ENCODE peak calls at places on chromosomes 16 and 17, in five cellular contexts. K is psoas muscle, H is GM12878, R is nephron progenitor cell, E is cardiac muscle cell. V is an unnamed sample.

GRCh38 chr16:28925386-28926228 is 569 bp upstream of the RABEP2 start:
- DNase-seq in H (no peak), E (peak), R (peak), K (peak), V (peak)

GRCh38 chr17:7226721-7227710 is 7.3 kb downstream of the ACADVL start:
- DNase-seq in H (no peak), E (no peak), R (no peak), K (peak), V (no peak)

GRCh38 chr17:8122923-8123694 is 797 bp downstream of the HES7 start:
- DNase-seq in H (no peak), K (no peak), E (peak), R (peak), V (peak)

GRCh38 chr17:28469376-28469775 is 4.1 kb upstream of the SLC13A2 start:
- DNase-seq in K (no peak), R (no peak), H (no peak), E (no peak), V (no peak)

GRCh38 chr16:29852654-29853053 is 10.4 kb downstream of the CDIPT start:
- DNase-seq in R (no peak), E (no peak), K (no peak), H (no peak), V (no peak)

GRCh38 chr17:65183736-65184135 is 46.6 kb downstream of the RGS9 start:
- DNase-seq in K (no peak), H (no peak), R (no peak), E (peak), V (peak)

GRCh38 chr17:17716837-17717523 is 35.7 kb downstream of the RAI1 start:
- DNase-seq in R (no peak), H (no peak), E (no peak), K (no peak), V (no peak)

GRCh38 chr17:44269118-44269794 is 1.3 kb upstream of the SLC4A1 start:
- DNase-seq in E (no peak), K (no peak), R (no peak), H (no peak), V (no peak)

GRCh38 chr17:16980813-16981731 is 9.2 kb upstream of the TNFRSF13B start:
- DNase-seq in E (no peak), R (no peak), K (no peak), H (peak), V (peak)

GRCh38 chr17:8482546-8482945 is 46.9 kb downstream of the NDEL1 start:
- DNase-seq in R (no peak), K (no peak), E (no peak), H (no peak), V (no peak)

GRCh38 chr17:30318190-30318589 is 15.7 kb downstream of the TMIGD1 start:
- DNase-seq in R (no peak), E (no peak), K (no peak), H (no peak), V (peak)

GRCh38 chr17:36640836-36641235 is 39.5 kb downstream of the MRM1 start:
- DNase-seq in E (no peak), H (no peak), R (no peak), K (no peak), V (no peak)

GRCh38 chr16:16821261-16821660 is 442.3 kb downstream of the NPIPA7 start:
- DNase-seq in R (no peak), H (no peak), E (no peak), K (no peak), V (no peak)

GRCh38 chr17:37608369-37609169 is 649 bp downstream of the SYNRG start:
- DNase-seq in K (no peak), H (no peak), R (no peak), E (peak), V (peak)

GRCh38 chr16:25690563-25691143 is 1.1 kb upstream of the HS3ST4 start:
- DNase-seq in R (no peak), H (no peak), K (no peak), E (no peak), V (no peak)

GRCh38 chr16:55499951-55500350 is 8.9 kb upstream of the LPCAT2 start:
- DNase-seq in H (no peak), R (no peak), E (peak), K (no peak), V (peak)

GRCh38 chr17:32302860-32303649 is 37.4 kb downstream of the RHBDL3 start:
- DNase-seq in K (no peak), R (peak), E (peak), H (no peak), V (no peak)

GRCh38 chr17:69067274-69068047 is 6.7 kb upstream of the ABCA9 start:
- DNase-seq in H (no peak), K (no peak), E (no peak), R (no peak), V (no peak)

GRCh38 chr16:1330260-1330914 is 3.1 kb upstream of the BAIAP3 start:
- DNase-seq in E (no peak), R (no peak), H (no peak), K (no peak), V (no peak)

GRCh38 chr17:58666858-58667267 is 25.0 kb downstream of the TEX14 start:
- DNase-seq in K (peak), E (no peak), R (no peak), H (no peak), V (peak)

GRCh38 chr17:27491713-27492190 is 35.5 kb downstream of the KSR1 start:
- DNase-seq in K (no peak), R (peak), H (no peak), E (peak), V (no peak)

GRCh38 chr16:50879873-50880695 is 138.2 kb downstream of the CYLD start:
- DNase-seq in K (no peak), R (peak), H (no peak), E (peak), V (peak)

GRCh38 chr16:2720063-2720455 is at the start of gene PRSS27:
- DNase-seq in K (no peak), H (no peak), R (no peak), E (no peak), V (peak)

DNA sequence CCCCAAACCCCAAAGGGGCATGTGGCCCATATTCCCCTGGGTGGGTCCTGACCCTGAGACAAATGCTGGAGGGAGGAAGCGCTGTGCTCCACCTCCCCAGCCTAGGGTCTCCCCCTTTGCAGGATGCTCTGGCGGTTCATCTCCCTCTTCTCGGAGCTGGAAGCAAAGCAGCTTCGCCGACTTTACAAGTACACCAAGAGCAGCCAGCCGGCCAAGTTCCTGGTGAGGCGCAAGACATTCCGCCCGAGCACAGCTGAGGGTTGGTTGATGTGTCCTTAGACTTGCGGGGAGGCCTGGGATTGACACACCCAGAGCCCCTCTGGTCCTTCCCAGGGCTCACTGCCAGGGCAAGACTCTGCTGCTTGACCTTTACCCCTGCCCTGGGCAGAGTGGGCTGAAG is 4.3 kb downstream of the CHCT1 start:
- DNase-seq in R (no peak), K (no peak), H (no peak), E (no peak), V (no peak)
- TF ChIP-seq CTCF in R (no peak), K (no peak), H (no peak), E (no peak), V (no peak)

GRCh38 chr16:85420501-85421337 is 192.4 kb upstream of the GSE1 start:
- DNase-seq in K (peak), R (peak), E (peak), H (no peak), V (peak)

GRCh38 chr16:85419503-85420408 is 193.4 kb upstream of the GSE1 start:
- DNase-seq in H (no peak), E (no peak), R (peak), K (no peak), V (no peak)

GRCh38 chr16:85417156-85417860 is 195.8 kb upstream of the GSE1 start:
- DNase-seq in K (no peak), H (no peak), R (peak), E (no peak), V (no peak)

GRCh38 chr16:85421338-85422123 is 191.6 kb upstream of the GSE1 start:
- DNase-seq in K (no peak), E (no peak), R (peak), H (no peak), V (no peak)

GRCh38 chr16:85418978-85419491 is 194.1 kb upstream of the GSE1 start:
- DNase-seq in R (peak), H (no peak), E (no peak), K (no peak), V (no peak)
- TF ChIP-seq CTCF in R (no peak), H (no peak), E (no peak), K (no peak), V (no peak)

GRCh38 chr16:89442990-89443726 is 47.2 kb downstream of the ANKRD11 start:
- DNase-seq in H (no peak), E (peak), K (peak), R (peak), V (peak)
- TF ChIP-seq CTCF in H (no peak), E (peak), K (no peak), R (no peak), V (peak)

GRCh38 chr16:4273858-4274291 is 1.1 kb upstream of the TFAP4 start:
- DNase-seq in K (peak), E (peak), H (no peak), R (peak), V (peak)
- TF ChIP-seq CTCF in K (peak), E (peak), H (peak), R (no peak), V (peak)

GRCh38 chr16:79874391-79874790 is 273.9 kb upstream of the MAF start:
- DNase-seq in K (no peak), R (no peak), H (no peak), E (no peak), V (peak)
- TF ChIP-seq CTCF in K (no peak), R (no peak), H (no peak), E (no peak), V (peak)